ENCODE peak calls at places on chromosomes 7 and 10, in seven cellular contexts. D is adrenal gland, F is colonic mucosa, G is endothelial cell of umbilical vein, U is GM10248, K is fibroblast of lung, T is uterus. O is an unnamed sample.

GRCh38 chr7:140055833-140056232 is 6.9 kb downstream of the PARP12 start:
- DNase-seq in D (no peak), F (no peak), G (no peak), U (no peak), K (no peak), T (no peak), O (no peak)

GRCh38 chr7:128026551-128026950 is 4.7 kb downstream of the LRRC4 start:
- DNase-seq in D (no peak), F (no peak), G (no peak), U (no peak), K (no peak), T (no peak), O (no peak)

GRCh38 chr7:48708635-48709034 is 215.7 kb upstream of the CDC14C start:
- DNase-seq in D (no peak), F (no peak), G (no peak), U (no peak), K (no peak), T (no peak), O (no peak)

GRCh38 chr7:33539198-33539597 is 366.1 kb upstream of the BMPER start:
- DNase-seq in D (no peak), F (no peak), G (no peak), U (no peak), K (no peak), T (no peak), O (no peak)

GRCh38 chr10:113540845-113541553 is 11.9 kb upstream of the HABP2 start:
- DNase-seq in D (no peak), F (no peak), G (no peak), U (no peak), K (no peak), T (no peak), O (no peak)

GRCh38 chr7:20562461-20562860 is 53.0 kb upstream of the ABCB5 start:
- DNase-seq in D (no peak), F (no peak), G (peak; percentile 64), U (no peak), K (peak; percentile 36), T (no peak), O (no peak)

GRCh38 chr7:125074141-125074540 is 144.5 kb upstream of the POT1 start:
- DNase-seq in D (no peak), F (no peak), G (peak; percentile 5), U (no peak), K (no peak), T (no peak), O (no peak)

GRCh38 chr7:133518718-133519117 is 265.8 kb downstream of the EXOC4 start:
- DNase-seq in D (no peak), F (no peak), G (no peak), U (no peak), K (no peak), T (no peak), O (no peak)

GRCh38 chr7:121073463-121074099 is 85.1 kb downstream of the CPED1 start:
- DNase-seq in D (no peak), F (no peak), G (no peak), U (no peak), K (no peak), T (no peak), O (no peak)

GRCh38 chr7:107995184-107996071 is 7.5 kb downstream of the LAMB1 start:
- DNase-seq in D (no peak), F (no peak), G (peak; percentile 99), U (no peak), K (peak; percentile 94), T (no peak), O (peak; percentile 89)

GRCh38 chr7:2859952-2860351 is 15.8 kb upstream of the GNA12 start:
- DNase-seq in D (no peak), F (no peak), G (no peak), U (no peak), K (no peak), T (no peak), O (no peak)

GRCh38 chr10:57786850-57787750 is 480.6 kb downstream of the IPMK start:
- DNase-seq in D (no peak), F (no peak), G (no peak), U (no peak), K (no peak), T (no peak), O (no peak)

GRCh38 chr10:48195803-48196202 is 78.7 kb downstream of the FRMPD2 start:
- DNase-seq in D (no peak), F (no peak), G (no peak), U (no peak), K (no peak), T (no peak), O (no peak)

GRCh38 chr10:95513941-95514392 is 47.2 kb downstream of the SORBS1 start:
- DNase-seq in D (peak; percentile 72), F (no peak), G (peak; percentile 69), U (no peak), K (peak; percentile 83), T (peak; percentile 39), O (no peak)

GRCh38 chr7:69934475-69934903 is 336.2 kb downstream of the AUTS2 start:
- DNase-seq in D (no peak), F (no peak), G (no peak), U (no peak), K (no peak), T (no peak), O (no peak)

GRCh38 chr7:100173806-100174495 is 3.2 kb downstream of the GPC2 start:
- DNase-seq in D (no peak), F (no peak), G (no peak), U (no peak), K (no peak), T (no peak), O (no peak)

GRCh38 chr10:21297525-21298383 is 227.7 kb downstream of the SKIDA1 start:
- DNase-seq in D (no peak), F (no peak), G (no peak), U (no peak), K (no peak), T (no peak), O (no peak)

GRCh38 chr10:19488592-19489280 is 327.5 kb upstream of the PLXDC2 start:
- DNase-seq in D (peak; percentile 45), F (no peak), G (no peak), U (no peak), K (peak; percentile 26), T (peak; percentile 35), O (peak; percentile 84)

GRCh38 chr10:58351616-58352578 is 17.1 kb downstream of the UBE2D1 start:
- DNase-seq in D (no peak), F (no peak), G (no peak), U (no peak), K (no peak), T (no peak), O (no peak)

GRCh38 chr10:105807930-105808587 is 1167.0 kb downstream of the SORCS3 start:
- DNase-seq in D (no peak), F (no peak), G (no peak), U (no peak), K (no peak), T (no peak), O (no peak)

GRCh38 chr7:89584896-89585295 is 569.4 kb upstream of the STEAP1 start:
- DNase-seq in D (no peak), F (no peak), G (no peak), U (no peak), K (no peak), T (no peak), O (no peak)

GRCh38 chr7:36390199-36391090 is 783 bp downstream of the ANLN start:
- DNase-seq in D (peak; percentile 74), F (peak; percentile 90), G (peak; percentile 88), U (peak; percentile 34), K (peak; percentile 90), T (peak; percentile 31), O (peak; percentile 93)
- TF ChIP-seq CTCF in D (no peak), F (no peak), G (no peak), U (no peak), K (no peak), T (no peak), O (peak; percentile 9)

GRCh38 chr10:86301971-86302370 is 64.6 kb downstream of the GRID1 start:
- DNase-seq in D (no peak), F (no peak), G (no peak), U (no peak), K (no peak), T (no peak), O (peak; percentile 42)

GRCh38 chr10:86305521-86305920 is 61.1 kb downstream of the GRID1 start:
- DNase-seq in D (no peak), F (no peak), G (no peak), U (no peak), K (no peak), T (no peak), O (no peak)

GRCh38 chr10:86303626-86304025 is 63.0 kb downstream of the GRID1 start:
- DNase-seq in D (no peak), F (no peak), G (no peak), U (no peak), K (no peak), T (no peak), O (no peak)

GRCh38 chr10:86306628-86307278 is 59.8 kb downstream of the GRID1 start:
- DNase-seq in D (no peak), F (no peak), G (no peak), U (no peak), K (peak; percentile 10), T (no peak), O (no peak)

DNA sequence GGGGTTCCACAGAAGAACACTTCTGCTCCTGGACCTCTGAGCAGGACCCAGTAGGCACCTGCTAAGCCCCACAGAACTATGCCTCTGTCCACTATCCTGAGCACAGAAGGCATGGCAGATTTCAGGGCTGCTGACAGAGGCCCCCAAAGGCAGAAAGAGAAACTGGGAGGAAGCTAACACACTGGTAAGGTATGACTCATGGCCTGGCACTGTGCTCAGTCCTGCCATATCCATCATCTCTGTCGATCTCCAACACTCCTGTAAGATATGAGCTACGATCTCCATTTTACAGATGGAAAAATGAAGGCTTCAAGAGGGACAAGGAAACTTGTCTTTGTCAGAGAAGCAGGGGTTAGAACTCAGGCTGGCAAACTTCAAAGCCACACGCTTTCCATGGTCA is 62.2 kb downstream of the GRID1 start:
- DNase-seq in D (no peak), F (no peak), G (no peak), U (no peak), K (no peak), T (no peak), O (no peak)
- TF ChIP-seq CTCF in D (no peak), F (no peak), G (no peak), U (no peak), K (no peak), T (no peak), O (no peak)

GRCh38 chr10:22333667-22334282 is 11.5 kb upstream of the SPAG6 start:
- DNase-seq in D (no peak), F (no peak), G (no peak), U (no peak), K (no peak), T (no peak), O (no peak)

GRCh38 chr10:22334414-22335203 is 10.7 kb upstream of the SPAG6 start:
- DNase-seq in D (no peak), F (peak; percentile 34), G (no peak), U (no peak), K (no peak), T (no peak), O (no peak)

GRCh38 chr10:22338260-22338894 is 6.9 kb upstream of the SPAG6 start:
- DNase-seq in D (no peak), F (no peak), G (no peak), U (no peak), K (no peak), T (no peak), O (no peak)

GRCh38 chr10:22333167-22333566 is 12.1 kb upstream of the SPAG6 start:
- DNase-seq in D (no peak), F (no peak), G (no peak), U (peak; percentile 17), K (no peak), T (no peak), O (no peak)

GRCh38 chr10:22335204-22335956 is 9.9 kb upstream of the SPAG6 start:
- DNase-seq in D (peak; percentile 41), F (peak; percentile 53), G (peak; percentile 40), U (peak; percentile 75), K (peak; percentile 58), T (peak; percentile 31), O (no peak)
- TF ChIP-seq CTCF in D (peak; percentile 49), F (no peak), G (peak; percentile 2), U (no peak), K (no peak), T (no peak), O (peak; percentile 21)

GRCh38 chr10:2081501-2081900 is 344.2 kb upstream of the ADARB2 start:
- DNase-seq in D (no peak), F (no peak), G (no peak), U (no peak), K (no peak), T (no peak), O (no peak)
- TF ChIP-seq CTCF in D (no peak), F (no peak), G (no peak), U (no peak), K (no peak), T (no peak), O (no peak)